ENCODE peak calls at places on chromosomes 1 and 21, in eight cellular contexts. One of them, this sample, is unnamed.

GRCh38 chr1:44713321-44713781 is 17.6 kb downstream of the RNU5D-1 start:
- ATAC-seq in upper lobe of left lung: no peak
- ATAC-seq in GM12878: peak
- ATAC-seq in GM23338: no peak
- ATAC-seq in HCT116: peak
- ATAC-seq in K562: no peak
- ATAC-seq in Panc1: no peak
- ATAC-seq in HepG2: peak
- ATAC-seq in this sample: no peak

GRCh38 chr1:20726107-20726911 is 6.2 kb downstream of the SH2D5 start:
- ATAC-seq in HepG2: no peak
- ATAC-seq in upper lobe of left lung: no peak
- ATAC-seq in GM12878: no peak
- ATAC-seq in GM23338: no peak
- ATAC-seq in HCT116: no peak
- ATAC-seq in Panc1: no peak
- ATAC-seq in K562: no peak
- ATAC-seq in this sample: no peak

GRCh38 chr1:87451229-87451900 is 122.7 kb downstream of the LMO4 start:
- ATAC-seq in HCT116: no peak
- ATAC-seq in upper lobe of left lung: peak
- ATAC-seq in Panc1: no peak
- ATAC-seq in GM12878: no peak
- ATAC-seq in K562: no peak
- ATAC-seq in GM23338: no peak
- ATAC-seq in HepG2: no peak
- ATAC-seq in this sample: no peak

GRCh38 chr1:15243275-15244043 is 3.6 kb upstream of the FHAD1 start:
- ATAC-seq in Panc1: no peak
- ATAC-seq in upper lobe of left lung: no peak
- ATAC-seq in HepG2: no peak
- ATAC-seq in K562: no peak
- ATAC-seq in GM23338: no peak
- ATAC-seq in GM12878: peak
- ATAC-seq in HCT116: no peak
- ATAC-seq in this sample: peak

GRCh38 chr1:184056921-184057496 is 5.5 kb downstream of the TSEN15 start:
- ATAC-seq in K562: no peak
- ATAC-seq in HepG2: no peak
- ATAC-seq in HCT116: peak
- ATAC-seq in GM12878: no peak
- ATAC-seq in upper lobe of left lung: no peak
- ATAC-seq in Panc1: peak
- ATAC-seq in GM23338: peak
- ATAC-seq in this sample: peak

GRCh38 chr21:28675265-28676041 is 317.2 kb downstream of the LTN1 start:
- ATAC-seq in upper lobe of left lung: peak
- ATAC-seq in HepG2: no peak
- ATAC-seq in GM23338: no peak
- ATAC-seq in HCT116: no peak
- ATAC-seq in Panc1: no peak
- ATAC-seq in K562: no peak
- ATAC-seq in GM12878: no peak
- ATAC-seq in this sample: peak

GRCh38 chr1:46220808-46221207 is 17.7 kb downstream of the LURAP1 start:
- ATAC-seq in GM23338: no peak
- ATAC-seq in GM12878: no peak
- ATAC-seq in K562: peak
- ATAC-seq in Panc1: no peak
- ATAC-seq in upper lobe of left lung: no peak
- ATAC-seq in HepG2: no peak
- ATAC-seq in HCT116: peak
- ATAC-seq in this sample: no peak

GRCh38 chr1:50665413-50665812 is 242.2 kb upstream of the DMRTA2 start:
- ATAC-seq in GM23338: no peak
- ATAC-seq in HCT116: no peak
- ATAC-seq in K562: no peak
- ATAC-seq in GM12878: no peak
- ATAC-seq in upper lobe of left lung: no peak
- ATAC-seq in Panc1: no peak
- ATAC-seq in HepG2: no peak
- ATAC-seq in this sample: no peak

GRCh38 chr1:41647202-41648135 is 163.0 kb upstream of the EDN2 start:
- ATAC-seq in K562: no peak
- ATAC-seq in HepG2: no peak
- ATAC-seq in upper lobe of left lung: no peak
- ATAC-seq in Panc1: no peak
- ATAC-seq in HCT116: no peak
- ATAC-seq in GM12878: no peak
- ATAC-seq in GM23338: no peak
- ATAC-seq in this sample: no peak

GRCh38 chr1:37822942-37823865 is 15.2 kb upstream of the YRDC start:
- ATAC-seq in upper lobe of left lung: no peak
- ATAC-seq in GM23338: no peak
- ATAC-seq in GM12878: no peak
- ATAC-seq in HepG2: no peak
- ATAC-seq in K562: no peak
- ATAC-seq in HCT116: no peak
- ATAC-seq in Panc1: no peak
- ATAC-seq in this sample: no peak

GRCh38 chr1:241045659-241046058 is 311.3 kb downstream of the RGS7 start:
- ATAC-seq in HCT116: no peak
- ATAC-seq in Panc1: no peak
- ATAC-seq in K562: no peak
- ATAC-seq in HepG2: no peak
- ATAC-seq in GM12878: no peak
- ATAC-seq in upper lobe of left lung: no peak
- ATAC-seq in GM23338: peak
- ATAC-seq in this sample: no peak

GRCh38 chr1:31650161-31650560 is 5.5 kb upstream of the PEF1 start:
- ATAC-seq in Panc1: no peak
- ATAC-seq in HCT116: no peak
- ATAC-seq in K562: no peak
- ATAC-seq in GM12878: no peak
- ATAC-seq in GM23338: no peak
- ATAC-seq in HepG2: no peak
- ATAC-seq in upper lobe of left lung: no peak
- ATAC-seq in this sample: no peak
- TF ChIP-seq POLR2AphosphoS5 in Panc1: no peak
- TF ChIP-seq POLR2AphosphoS5 in HCT116: no peak
- TF ChIP-seq POLR2AphosphoS5 in K562: no peak
- TF ChIP-seq POLR2AphosphoS5 in GM12878: no peak
- TF ChIP-seq POLR2AphosphoS5 in GM23338: no peak
- TF ChIP-seq POLR2AphosphoS5 in HepG2: no peak
- TF ChIP-seq POLR2AphosphoS5 in upper lobe of left lung: no peak
- TF ChIP-seq POLR2AphosphoS5 in this sample: no peak

GRCh38 chr1:147717051-147717705 is 43.2 kb downstream of the GJA5 start:
- ATAC-seq in GM23338: no peak
- ATAC-seq in Panc1: peak
- ATAC-seq in HCT116: peak
- ATAC-seq in upper lobe of left lung: no peak
- ATAC-seq in GM12878: no peak
- ATAC-seq in K562: no peak
- ATAC-seq in HepG2: peak
- ATAC-seq in this sample: no peak
- H3K27ac ChIP-seq in GM23338: no peak
- H3K27ac ChIP-seq in Panc1: no peak
- H3K27ac ChIP-seq in HCT116: peak
- H3K27ac ChIP-seq in upper lobe of left lung: no peak
- H3K27ac ChIP-seq in GM12878: no peak
- H3K27ac ChIP-seq in K562: no peak
- H3K27ac ChIP-seq in HepG2: peak
- H3K27ac ChIP-seq in this sample: no peak

GRCh38 chr1:225879521-225880209 is 2.5 kb downstream of the TMEM63A start:
- ATAC-seq in upper lobe of left lung: no peak
- ATAC-seq in HCT116: no peak
- ATAC-seq in K562: no peak
- ATAC-seq in Panc1: no peak
- ATAC-seq in HepG2: no peak
- ATAC-seq in GM12878: peak
- ATAC-seq in GM23338: no peak
- ATAC-seq in this sample: no peak
- TF ChIP-seq POLR2AphosphoS5 in upper lobe of left lung: no peak
- TF ChIP-seq POLR2AphosphoS5 in HCT116: no peak
- TF ChIP-seq POLR2AphosphoS5 in K562: no peak
- TF ChIP-seq POLR2AphosphoS5 in Panc1: no peak
- TF ChIP-seq POLR2AphosphoS5 in HepG2: no peak
- TF ChIP-seq POLR2AphosphoS5 in GM12878: no peak
- TF ChIP-seq POLR2AphosphoS5 in GM23338: no peak
- TF ChIP-seq POLR2AphosphoS5 in this sample: no peak

GRCh38 chr1:198775606-198776005 is 136.8 kb downstream of the PTPRC start:
- ATAC-seq in Panc1: no peak
- ATAC-seq in upper lobe of left lung: no peak
- ATAC-seq in HCT116: no peak
- ATAC-seq in K562: no peak
- ATAC-seq in HepG2: no peak
- ATAC-seq in GM23338: no peak
- ATAC-seq in GM12878: no peak
- ATAC-seq in this sample: no peak
- H3K27ac ChIP-seq in Panc1: no peak
- H3K27ac ChIP-seq in upper lobe of left lung: peak
- H3K27ac ChIP-seq in HCT116: no peak
- H3K27ac ChIP-seq in K562: no peak
- H3K27ac ChIP-seq in HepG2: no peak
- H3K27ac ChIP-seq in GM23338: no peak
- H3K27ac ChIP-seq in GM12878: no peak
- H3K27ac ChIP-seq in this sample: no peak

GRCh38 chr1:167219194-167219593 is 1.5 kb upstream of the POU2F1 start:
- ATAC-seq in HCT116: no peak
- ATAC-seq in HepG2: no peak
- ATAC-seq in GM23338: no peak
- ATAC-seq in K562: no peak
- ATAC-seq in upper lobe of left lung: no peak
- ATAC-seq in GM12878: no peak
- ATAC-seq in Panc1: no peak
- ATAC-seq in this sample: no peak

GRCh38 chr1:167221126-167221803 is 579 bp downstream of the POU2F1 start:
- ATAC-seq in upper lobe of left lung: peak
- ATAC-seq in HCT116: peak
- ATAC-seq in HepG2: peak
- ATAC-seq in Panc1: peak
- ATAC-seq in GM12878: peak
- ATAC-seq in GM23338: peak
- ATAC-seq in K562: peak
- ATAC-seq in this sample: peak

GRCh38 chr1:167221804-167222610 is 1.3 kb downstream of the POU2F1 start:
- ATAC-seq in upper lobe of left lung: peak
- ATAC-seq in Panc1: peak
- ATAC-seq in HCT116: peak
- ATAC-seq in GM12878: peak
- ATAC-seq in K562: peak
- ATAC-seq in HepG2: peak
- ATAC-seq in GM23338: peak
- ATAC-seq in this sample: peak

GRCh38 chr1:167219646-167220536 is 795 bp upstream of the POU2F1 start:
- ATAC-seq in K562: peak
- ATAC-seq in upper lobe of left lung: peak
- ATAC-seq in GM12878: peak
- ATAC-seq in HCT116: peak
- ATAC-seq in Panc1: peak
- ATAC-seq in GM23338: peak
- ATAC-seq in HepG2: peak
- ATAC-seq in this sample: peak

GRCh38 chr1:167220537-167221125 is at the start of gene POU2F1:
- ATAC-seq in upper lobe of left lung: peak
- ATAC-seq in HCT116: peak
- ATAC-seq in HepG2: peak
- ATAC-seq in Panc1: peak
- ATAC-seq in K562: peak
- ATAC-seq in GM12878: peak
- ATAC-seq in GM23338: peak
- ATAC-seq in this sample: peak
- TF ChIP-seq POLR2AphosphoS5 in upper lobe of left lung: peak
- TF ChIP-seq POLR2AphosphoS5 in HCT116: peak
- TF ChIP-seq POLR2AphosphoS5 in HepG2: no peak
- TF ChIP-seq POLR2AphosphoS5 in Panc1: peak
- TF ChIP-seq POLR2AphosphoS5 in K562: peak
- TF ChIP-seq POLR2AphosphoS5 in GM12878: peak
- TF ChIP-seq POLR2AphosphoS5 in GM23338: peak
- TF ChIP-seq POLR2AphosphoS5 in this sample: peak

GRCh38 chr21:45984584-45985095 is 3.1 kb downstream of the COL6A1 start:
- ATAC-seq in GM12878: no peak
- ATAC-seq in GM23338: no peak
- ATAC-seq in K562: no peak
- ATAC-seq in Panc1: no peak
- ATAC-seq in HepG2: no peak
- ATAC-seq in upper lobe of left lung: no peak
- ATAC-seq in HCT116: no peak
- ATAC-seq in this sample: no peak
- H3K27ac ChIP-seq in GM12878: no peak
- H3K27ac ChIP-seq in GM23338: no peak
- H3K27ac ChIP-seq in K562: no peak
- H3K27ac ChIP-seq in Panc1: no peak
- H3K27ac ChIP-seq in HepG2: no peak
- H3K27ac ChIP-seq in upper lobe of left lung: peak
- H3K27ac ChIP-seq in HCT116: no peak
- H3K27ac ChIP-seq in this sample: peak

DNA sequence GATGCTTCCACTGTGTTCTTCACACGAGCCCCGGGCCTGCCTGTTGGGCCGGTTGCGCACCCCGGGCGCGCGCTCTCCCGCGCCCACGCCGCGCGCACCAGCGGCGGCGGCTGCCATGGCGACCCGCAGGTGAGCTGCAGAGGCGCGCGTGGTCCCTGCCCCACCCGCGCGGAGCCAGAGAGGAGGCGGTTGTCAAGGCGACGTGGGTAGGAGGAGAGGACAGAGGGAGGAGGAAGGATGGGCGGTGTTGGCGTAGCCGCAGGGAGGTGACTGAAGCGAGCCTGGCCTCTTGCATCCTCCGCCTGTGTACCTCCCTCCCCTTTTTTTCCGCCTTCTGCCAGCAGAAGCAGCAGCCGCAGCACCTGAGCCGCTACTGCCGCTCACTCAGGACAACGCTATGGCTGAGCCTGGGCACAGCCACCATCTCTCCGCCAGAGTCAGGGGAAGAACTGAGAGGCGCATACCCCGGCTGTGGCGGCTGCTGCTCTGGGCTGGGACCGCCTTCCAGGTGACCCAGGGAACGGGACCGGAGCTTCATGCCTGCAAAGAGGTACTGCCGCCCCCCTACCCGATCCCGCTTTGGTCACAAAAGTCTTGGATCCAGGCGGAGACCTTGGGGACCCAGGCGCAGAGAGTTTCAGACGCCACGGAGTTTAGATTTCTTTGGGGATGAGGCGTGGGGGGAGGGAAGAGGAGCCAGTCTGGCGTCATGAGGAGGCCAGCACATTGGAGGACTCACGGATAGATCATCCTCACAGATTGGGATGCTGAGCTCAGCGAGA is at the start of gene ELAPOR1:
- ATAC-seq in GM12878: peak
- ATAC-seq in K562: no peak
- ATAC-seq in HepG2: no peak
- ATAC-seq in upper lobe of left lung: peak
- ATAC-seq in GM23338: peak
- ATAC-seq in HCT116: no peak
- ATAC-seq in Panc1: no peak
- ATAC-seq in this sample: peak
- TF ChIP-seq POLR2AphosphoS5 in GM12878: no peak
- TF ChIP-seq POLR2AphosphoS5 in K562: no peak
- TF ChIP-seq POLR2AphosphoS5 in HepG2: no peak
- TF ChIP-seq POLR2AphosphoS5 in upper lobe of left lung: no peak
- TF ChIP-seq POLR2AphosphoS5 in GM23338: no peak
- TF ChIP-seq POLR2AphosphoS5 in HCT116: no peak
- TF ChIP-seq POLR2AphosphoS5 in Panc1: no peak
- TF ChIP-seq POLR2AphosphoS5 in this sample: no peak